ENCODE peak calls at places on chromosomes 6 and 20, in ten cellular contexts. D is AG09309, B is HFF-Myc, Y is endothelial cell, V is lower lobe of right lung, R is psoas muscle, X is astrocyte of the spinal cord, E is GM23338, G is lung, T is GM13976. K is an unnamed sample.

GRCh38 chr6:151391471-151392428 is at the start of gene ZBTB2:
- DNase-seq in D (no peak), B (peak), Y (peak), V (peak), R (peak), X (peak), E (peak), G (peak), T (peak), K (peak)

GRCh38 chr6:5672581-5673011 is 334.1 kb downstream of the NRN1 start:
- DNase-seq in D (peak), B (peak), Y (no peak), V (no peak), R (peak), X (peak), E (peak), G (no peak), T (no peak), K (no peak)

GRCh38 chr6:96279084-96279483 is 242.5 kb upstream of the UFL1 start:
- DNase-seq in D (no peak), B (no peak), Y (no peak), V (no peak), R (no peak), X (no peak), E (no peak), G (no peak), T (no peak), K (no peak)

GRCh38 chr20:62837091-62837490 is 20.2 kb downstream of the COL9A3 start:
- DNase-seq in D (no peak), B (no peak), Y (no peak), V (no peak), R (no peak), X (no peak), E (no peak), G (no peak), T (no peak), K (no peak)

GRCh38 chr20:3045042-3045815 is 623 bp upstream of the MRPS26 start:
- DNase-seq in D (peak), B (no peak), Y (no peak), V (peak), R (peak), X (peak), E (peak), G (no peak), T (peak), K (no peak)

GRCh38 chr20:24160563-24161355 is 172.2 kb upstream of the GGTLC1 start:
- DNase-seq in D (peak), B (no peak), Y (peak), V (no peak), R (peak), X (peak), E (peak), G (peak), T (no peak), K (peak)

GRCh38 chr20:34915131-34915530 is 38.7 kb downstream of the ACSS2 start:
- DNase-seq in D (no peak), B (no peak), Y (no peak), V (no peak), R (no peak), X (no peak), E (no peak), G (no peak), T (no peak), K (no peak)

GRCh38 chr6:56949261-56949660 is 5.6 kb upstream of the BEND6 start:
- DNase-seq in D (no peak), B (no peak), Y (no peak), V (no peak), R (no peak), X (no peak), E (no peak), G (no peak), T (no peak), K (no peak)

GRCh38 chr6:96777113-96777512 is 60.2 kb downstream of the GPR63 start:
- DNase-seq in D (no peak), B (no peak), Y (no peak), V (no peak), R (no peak), X (no peak), E (no peak), G (no peak), T (no peak), K (no peak)

GRCh38 chr6:90216081-90216977 is 80.3 kb downstream of the BACH2 start:
- DNase-seq in D (no peak), B (no peak), Y (peak), V (peak), R (no peak), X (peak), E (peak), G (no peak), T (peak), K (no peak)

GRCh38 chr6:121828567-121828966 is 393.1 kb downstream of the GJA1 start:
- DNase-seq in D (no peak), B (peak), Y (no peak), V (no peak), R (no peak), X (no peak), E (no peak), G (no peak), T (no peak), K (no peak)

GRCh38 chr20:43963872-43964791 is 49.5 kb downstream of the TOX2 start:
- DNase-seq in D (no peak), B (no peak), Y (peak), V (no peak), R (peak), X (peak), E (no peak), G (no peak), T (no peak), K (no peak)

GRCh38 chr6:31535538-31536324 is 6.1 kb downstream of the DDX39B start:
- DNase-seq in D (no peak), B (no peak), Y (no peak), V (no peak), R (no peak), X (no peak), E (no peak), G (no peak), T (no peak), K (no peak)

GRCh38 chr6:1110935-1111334 is 201.0 kb upstream of the FOXQ1 start:
- DNase-seq in D (no peak), B (no peak), Y (no peak), V (no peak), R (no peak), X (no peak), E (no peak), G (no peak), T (no peak), K (no peak)

GRCh38 chr6:90179190-90180169 is 117.2 kb downstream of the BACH2 start:
- DNase-seq in D (no peak), B (no peak), Y (no peak), V (no peak), R (no peak), X (no peak), E (peak), G (no peak), T (no peak), K (no peak)

GRCh38 chr6:16591681-16592549 is 169.3 kb downstream of the ATXN1 start:
- DNase-seq in D (no peak), B (no peak), Y (no peak), V (no peak), R (no peak), X (no peak), E (no peak), G (no peak), T (peak), K (no peak)

GRCh38 chr6:96015791-96016776 is at the start of gene FUT9:
- DNase-seq in D (no peak), B (no peak), Y (peak), V (no peak), R (no peak), X (no peak), E (peak), G (no peak), T (no peak), K (peak)

GRCh38 chr20:54295686-54296085 is 87.8 kb downstream of the PFDN4 start:
- DNase-seq in D (no peak), B (no peak), Y (no peak), V (no peak), R (no peak), X (no peak), E (no peak), G (no peak), T (no peak), K (no peak)

GRCh38 chr6:115947964-115948541 is 112.6 kb downstream of the FRK start:
- DNase-seq in D (no peak), B (no peak), Y (no peak), V (no peak), R (no peak), X (no peak), E (no peak), G (no peak), T (no peak), K (no peak)

GRCh38 chr20:53943522-53944291 is 126.7 kb downstream of the BCAS1 start:
- DNase-seq in D (no peak), B (no peak), Y (no peak), V (no peak), R (no peak), X (peak), E (peak), G (no peak), T (peak), K (no peak)

GRCh38 chr6:17015551-17016381 is 86.1 kb upstream of the STMND1 start:
- DNase-seq in D (no peak), B (no peak), Y (peak), V (peak), R (peak), X (no peak), E (peak), G (peak), T (no peak), K (no peak)

GRCh38 chr20:33686008-33686983 is at the start of gene E2F1:
- DNase-seq in D (no peak), B (peak), Y (peak), V (peak), R (peak), X (peak), E (peak), G (peak), T (peak), K (peak)
- TF ChIP-seq CTCF in D (peak), B (peak), Y (peak), V (peak), R (peak), X (peak), E (peak), G (peak), T (peak), K (peak)

GRCh38 chr6:132830236-132830799 is 15.9 kb downstream of the RPS12 start:
- DNase-seq in D (no peak), B (no peak), Y (no peak), V (no peak), R (no peak), X (peak), E (peak), G (no peak), T (no peak), K (no peak)
- TF ChIP-seq CTCF in D (peak), B (peak), Y (peak), V (peak), R (peak), X (peak), E (peak), G (no peak), T (peak), K (peak)

GRCh38 chr20:49964964-49965780 is 17.6 kb upstream of the SNAI1 start:
- DNase-seq in D (no peak), B (no peak), Y (peak), V (no peak), R (no peak), X (peak), E (peak), G (no peak), T (peak), K (peak)
- TF ChIP-seq CTCF in D (peak), B (peak), Y (peak), V (peak), R (peak), X (peak), E (peak), G (no peak), T (peak), K (peak)

GRCh38 chr6:36735110-36735971 is 37.7 kb downstream of the RAB44 start:
- DNase-seq in D (peak), B (peak), Y (no peak), V (peak), R (peak), X (peak), E (peak), G (peak), T (peak), K (no peak)
- TF ChIP-seq CTCF in D (peak), B (no peak), Y (no peak), V (no peak), R (no peak), X (no peak), E (no peak), G (no peak), T (no peak), K (no peak)

GRCh38 chr6:149545258-149545753 is 537 bp downstream of the PPIL4 start:
- DNase-seq in D (peak), B (no peak), Y (peak), V (peak), R (peak), X (peak), E (peak), G (peak), T (peak), K (no peak)
- TF ChIP-seq CTCF in D (no peak), B (no peak), Y (no peak), V (no peak), R (peak), X (no peak), E (no peak), G (no peak), T (no peak), K (peak)

GRCh38 chr6:169157474-169158181 is 96.0 kb downstream of the THBS2 start:
- DNase-seq in D (no peak), B (no peak), Y (no peak), V (no peak), R (no peak), X (no peak), E (no peak), G (no peak), T (no peak), K (no peak)

GRCh38 chr6:169156108-169156821 is 97.4 kb downstream of the THBS2 start:
- DNase-seq in D (no peak), B (no peak), Y (no peak), V (no peak), R (no peak), X (peak), E (no peak), G (peak), T (no peak), K (no peak)

GRCh38 chr6:169159331-169159730 is 94.3 kb downstream of the THBS2 start:
- DNase-seq in D (no peak), B (no peak), Y (no peak), V (no peak), R (no peak), X (no peak), E (no peak), G (no peak), T (no peak), K (no peak)

GRCh38 chr6:169158750-169159149 is 94.9 kb downstream of the THBS2 start:
- DNase-seq in D (no peak), B (no peak), Y (no peak), V (no peak), R (no peak), X (peak), E (no peak), G (peak), T (no peak), K (no peak)

GRCh38 chr6:169158182-169158573 is 95.5 kb downstream of the THBS2 start:
- DNase-seq in D (no peak), B (no peak), Y (no peak), V (no peak), R (peak), X (peak), E (no peak), G (peak), T (no peak), K (no peak)
- TF ChIP-seq CTCF in D (no peak), B (no peak), Y (no peak), V (no peak), R (no peak), X (no peak), E (no peak), G (no peak), T (no peak), K (no peak)

GRCh38 chr6:28490191-28490890 is 25.3 kb downstream of the GPX6 start:
- DNase-seq in D (no peak), B (no peak), Y (peak), V (no peak), R (no peak), X (no peak), E (peak), G (no peak), T (peak), K (no peak)
- TF ChIP-seq CTCF in D (no peak), B (no peak), Y (no peak), V (no peak), R (no peak), X (no peak), E (no peak), G (no peak), T (no peak), K (no peak)

DNA sequence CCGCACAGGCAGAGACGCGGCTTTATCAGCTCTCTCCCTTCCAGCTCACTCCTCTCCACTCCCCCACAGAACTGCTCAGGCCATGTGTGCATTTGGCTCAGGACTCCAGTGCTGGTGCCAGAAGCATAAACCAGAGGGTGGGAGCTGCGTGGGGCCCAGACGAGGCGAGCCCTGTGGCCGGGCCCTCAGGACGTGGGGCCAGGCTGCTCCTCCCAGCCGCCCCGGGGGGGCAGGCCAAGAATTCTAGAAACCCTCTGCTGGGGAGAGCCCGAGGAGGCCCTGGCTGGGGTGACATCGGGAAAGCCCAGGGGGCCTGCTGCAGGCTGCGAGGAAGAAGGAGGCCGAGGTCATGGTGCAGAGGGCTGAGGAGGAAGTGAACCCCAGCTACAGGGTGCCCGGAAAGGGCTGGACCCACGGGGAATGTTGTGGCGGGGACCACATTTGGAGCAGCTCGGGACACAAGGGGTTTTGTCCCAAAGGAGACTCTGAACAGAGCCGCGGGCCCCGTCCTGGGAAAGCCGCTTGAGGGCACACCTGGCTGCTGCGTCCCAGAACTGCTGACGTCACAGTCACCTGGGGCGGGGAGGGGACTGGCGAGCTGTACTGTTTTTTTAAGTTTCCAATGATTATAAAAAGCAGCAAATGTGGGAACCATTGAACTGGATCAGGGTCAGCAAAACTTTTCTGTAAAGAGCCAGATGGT is 107.1 kb downstream of the BANF2 start:
- DNase-seq in D (peak), B (peak), Y (no peak), V (no peak), R (peak), X (peak), E (peak), G (peak), T (no peak), K (no peak)
- TF ChIP-seq CTCF in D (no peak), B (no peak), Y (no peak), V (no peak), R (no peak), X (no peak), E (no peak), G (no peak), T (no peak), K (no peak)

GRCh38 chr6:36893976-36894932 is 8.5 kb downstream of the C6orf89 start:
- DNase-seq in D (no peak), B (no peak), Y (no peak), V (no peak), R (no peak), X (no peak), E (no peak), G (no peak), T (no peak), K (no peak)

DNA sequence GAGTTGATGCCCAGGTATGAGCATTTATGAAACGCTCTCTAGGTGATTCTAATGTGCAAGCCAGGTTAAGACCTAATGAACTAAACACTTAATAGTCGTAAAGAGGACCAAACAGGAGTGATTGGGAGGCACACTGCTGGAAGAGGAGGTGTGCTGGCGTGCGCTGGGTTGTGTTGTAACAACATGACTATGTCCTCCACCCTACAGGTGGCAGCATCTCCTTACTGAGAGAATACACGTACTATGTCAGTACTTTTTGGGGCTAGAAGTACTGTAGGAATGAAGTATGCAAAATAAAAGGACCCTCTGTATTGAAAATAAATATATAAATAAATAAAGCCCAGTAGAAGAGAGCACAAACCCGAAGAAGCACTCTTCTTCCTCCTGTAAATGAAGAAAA is 11.9 kb downstream of the C6orf89 start:
- DNase-seq in D (no peak), B (no peak), Y (peak), V (no peak), R (no peak), X (peak), E (peak), G (no peak), T (no peak), K (no peak)
- TF ChIP-seq CTCF in D (peak), B (peak), Y (peak), V (no peak), R (no peak), X (peak), E (peak), G (no peak), T (no peak), K (no peak)